ENCODE peak calls at places on chromosome 7, in six cellular contexts. B is heart left ventricle, Z is HepG2, J is spleen, X is sigmoid colon, T is IMR-90. D is an unnamed sample.

GRCh38 chr7:131284702-131285419 is 42.8 kb upstream of the MKLN1 start:
- DNase-seq in B (no peak), Z (no peak), J (no peak), X (peak; percentile 85), T (no peak), D (no peak)

GRCh38 chr7:117592011-117592635 is 112.3 kb downstream of the CFTR start:
- DNase-seq in B (no peak), Z (no peak), J (no peak), X (no peak), T (no peak), D (no peak)

GRCh38 chr7:12949060-12950045 is 261.9 kb downstream of the ARL4A start:
- DNase-seq in B (no peak), Z (peak; percentile 60), J (no peak), X (no peak), T (peak; percentile 55), D (no peak)

GRCh38 chr7:68707958-68708357 is 890.3 kb upstream of the AUTS2 start:
- DNase-seq in B (no peak), Z (no peak), J (no peak), X (no peak), T (no peak), D (no peak)

GRCh38 chr7:39453743-39454355 is 112.4 kb upstream of the YAE1 start:
- DNase-seq in B (no peak), Z (peak; percentile 44), J (no peak), X (no peak), T (peak; percentile 59), D (peak; percentile 70)

GRCh38 chr7:114806590-114807167 is 115.2 kb upstream of the MDFIC start:
- DNase-seq in B (no peak), Z (no peak), J (no peak), X (peak; percentile 70), T (peak; percentile 81), D (no peak)

GRCh38 chr7:111530356-111530668 is 32.0 kb downstream of the IMMP2L start:
- DNase-seq in B (no peak), Z (no peak), J (no peak), X (no peak), T (no peak), D (no peak)

GRCh38 chr7:20661884-20662283 is 46.4 kb downstream of the ABCB5 start:
- DNase-seq in B (no peak), Z (no peak), J (no peak), X (no peak), T (no peak), D (no peak)

GRCh38 chr7:108149119-108149518 is 19.0 kb upstream of the LAMB4 start:
- DNase-seq in B (no peak), Z (no peak), J (no peak), X (no peak), T (no peak), D (no peak)

GRCh38 chr7:143393267-143394041 is 12.3 kb downstream of the ZYX start:
- DNase-seq in B (no peak), Z (peak; percentile 87), J (no peak), X (peak; percentile 61), T (peak; percentile 45), D (no peak)

GRCh38 chr7:106050002-106050742 is 61.9 kb downstream of the SYPL1 start:
- DNase-seq in B (no peak), Z (peak; percentile 79), J (no peak), X (peak; percentile 79), T (peak; percentile 59), D (no peak)

GRCh38 chr7:80859272-80859970 is 59.4 kb downstream of the SEMA3C start:
- DNase-seq in B (no peak), Z (no peak), J (no peak), X (peak; percentile 92), T (peak; percentile 48), D (no peak)

GRCh38 chr7:132148876-132149275 is 427.4 kb downstream of the PLXNA4 start:
- DNase-seq in B (no peak), Z (no peak), J (no peak), X (no peak), T (no peak), D (no peak)

GRCh38 chr7:2644514-2645273 is 12.9 kb downstream of the TTYH3 start:
- DNase-seq in B (peak; percentile 76), Z (no peak), J (no peak), X (peak; percentile 71), T (no peak), D (no peak)

DNA sequence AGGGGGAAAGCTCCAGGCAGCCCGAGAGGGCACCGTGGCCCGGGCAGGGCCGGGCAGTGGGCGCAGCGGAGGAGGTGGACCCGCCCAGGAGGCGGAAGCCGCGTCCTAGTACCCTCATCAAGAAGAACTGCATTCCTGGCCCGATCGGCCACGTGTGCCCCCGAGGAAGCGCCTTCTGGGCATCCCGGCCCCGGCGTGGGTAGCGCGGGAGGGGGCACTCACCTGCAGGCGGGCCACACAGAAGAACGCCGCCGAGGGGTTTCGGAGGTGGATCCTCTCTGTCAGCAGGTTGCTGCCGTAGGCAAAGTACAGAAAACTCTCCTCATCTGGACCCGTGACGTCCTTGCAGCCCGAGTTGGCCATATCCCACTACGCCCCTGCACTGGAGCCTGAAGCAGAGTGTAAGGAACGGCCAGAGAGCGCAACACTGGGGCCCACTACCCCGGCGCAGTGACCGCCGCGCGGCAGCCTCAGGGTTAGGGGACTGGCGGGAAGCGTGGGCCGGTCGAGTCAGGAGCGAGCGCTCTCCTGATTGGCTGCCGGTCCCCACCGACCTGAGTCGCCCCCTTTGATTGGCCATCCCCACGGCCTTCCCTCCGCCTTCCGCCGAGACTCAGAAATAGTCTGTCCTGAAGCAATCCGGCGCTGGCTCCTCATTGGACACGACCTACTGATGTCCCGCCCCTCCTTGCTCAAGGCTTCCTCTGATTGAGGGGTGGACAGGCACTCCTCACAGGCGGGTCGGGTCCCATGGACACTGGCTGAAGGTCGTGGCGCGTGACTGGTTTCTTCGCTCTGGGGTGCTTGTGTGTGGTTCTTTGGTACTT is at the start of gene GGCT:
- DNase-seq in B (peak; percentile 98), Z (peak; percentile 97), J (peak; percentile 98), X (peak; percentile 100), T (peak; percentile 98), D (peak; percentile 97)
- TF ChIP-seq POLR2A in B (peak; percentile 79), Z (peak; percentile 94), J (peak; percentile 55), X (peak; percentile 25), T (peak; percentile 86), D (peak; percentile 85)

GRCh38 chr7:48091506-48092433 is 2.7 kb downstream of the UPP1 start:
- DNase-seq in B (no peak), Z (no peak), J (peak; percentile 61), X (no peak), T (no peak), D (no peak)

GRCh38 chr7:48088559-48089414 is at the start of gene UPP1:
- DNase-seq in B (peak; percentile 96), Z (peak; percentile 97), J (peak; percentile 99), X (peak; percentile 97), T (peak; percentile 90), D (peak; percentile 90)

GRCh38 chr7:48090095-48090805 is 1.2 kb downstream of the UPP1 start:
- DNase-seq in B (peak; percentile 65), Z (no peak), J (peak; percentile 89), X (peak; percentile 78), T (peak; percentile 34), D (peak; percentile 45)

GRCh38 chr7:48087349-48087748 is 1.7 kb upstream of the UPP1 start:
- DNase-seq in B (no peak), Z (no peak), J (no peak), X (no peak), T (peak; percentile 86), D (no peak)

DNA sequence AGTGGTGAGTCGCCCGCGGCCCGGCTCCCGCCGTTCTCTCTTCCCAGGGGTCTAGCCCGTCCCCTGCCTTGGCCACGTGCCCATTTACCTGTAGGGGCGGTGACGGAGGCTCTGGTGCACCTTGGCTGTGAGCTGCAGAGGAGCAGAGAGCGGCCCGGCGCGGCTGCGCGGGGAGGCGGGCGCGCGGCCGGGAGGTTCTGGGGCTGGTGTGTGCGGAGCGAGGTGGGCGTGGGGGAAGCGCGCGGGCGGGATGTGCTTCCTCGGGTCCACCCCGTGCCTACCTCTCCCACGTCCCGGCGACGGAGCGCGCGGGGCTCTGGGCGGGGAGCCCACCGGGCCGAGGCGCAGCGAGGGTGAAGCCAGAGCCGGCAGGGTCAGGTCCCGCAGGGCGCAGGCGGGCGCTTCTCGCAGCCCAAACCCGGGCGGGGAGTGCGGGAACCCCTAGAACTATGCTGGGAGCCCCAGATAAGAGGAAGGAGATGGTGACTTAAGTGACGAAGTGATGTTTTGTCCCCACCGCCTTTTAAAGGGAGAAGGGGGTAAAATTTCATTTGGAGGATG is 430 bp downstream of the UPP1 start:
- DNase-seq in B (no peak), Z (no peak), J (no peak), X (peak; percentile 85), T (no peak), D (peak; percentile 31)
- TF ChIP-seq POLR2A in B (no peak), Z (no peak), J (no peak), X (no peak), T (no peak), D (no peak)

GRCh38 chr7:23213755-23214154 is 31.9 kb downstream of the NUP42 start:
- DNase-seq in B (no peak), Z (no peak), J (no peak), X (no peak), T (no peak), D (no peak)

GRCh38 chr7:23212395-23212794 is 30.5 kb downstream of the NUP42 start:
- DNase-seq in B (no peak), Z (no peak), J (no peak), X (no peak), T (no peak), D (no peak)

GRCh38 chr7:23216021-23216420 is 30.6 kb upstream of the GPNMB start:
- DNase-seq in B (no peak), Z (no peak), J (no peak), X (peak; percentile 73), T (no peak), D (no peak)

GRCh38 chr7:23214938-23215337 is 31.6 kb upstream of the GPNMB start:
- DNase-seq in B (no peak), Z (no peak), J (no peak), X (no peak), T (no peak), D (no peak)

DNA sequence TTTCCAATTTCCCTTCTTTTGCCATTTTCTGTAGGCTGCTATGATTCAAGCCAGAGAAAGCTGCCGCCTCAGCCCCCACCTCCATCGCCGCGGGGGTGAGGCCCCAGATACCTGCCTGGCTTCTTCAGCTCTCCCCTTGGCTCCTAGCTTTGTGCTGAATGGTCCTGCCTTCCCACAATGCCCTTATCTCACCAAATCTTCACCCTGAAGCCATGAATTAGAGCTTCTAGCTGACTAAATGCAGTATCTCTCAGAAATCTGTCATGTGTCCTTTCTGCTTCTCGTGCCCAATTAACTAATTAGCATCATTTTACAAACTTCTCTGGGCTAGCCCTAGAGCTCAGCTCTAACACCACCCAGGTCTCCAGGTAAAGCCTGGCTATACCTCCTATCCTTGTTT is 32.2 kb upstream of the GPNMB start:
- DNase-seq in B (no peak), Z (no peak), J (no peak), X (no peak), T (no peak), D (no peak)
- TF ChIP-seq POLR2A in B (no peak), Z (no peak), J (no peak), X (no peak), T (no peak), D (no peak)

GRCh38 chr7:158973941-158974785 is 117.8 kb downstream of the DYNC2I1 start:
- DNase-seq in B (no peak), Z (no peak), J (peak; percentile 53), X (no peak), T (no peak), D (no peak)

GRCh38 chr7:158971214-158971613 is 114.9 kb downstream of the DYNC2I1 start:
- DNase-seq in B (no peak), Z (no peak), J (no peak), X (no peak), T (no peak), D (no peak)

GRCh38 chr7:158973440-158973839 is 117.1 kb downstream of the DYNC2I1 start:
- DNase-seq in B (no peak), Z (no peak), J (no peak), X (no peak), T (no peak), D (no peak)

GRCh38 chr7:158966780-158967390 is 110.5 kb downstream of the DYNC2I1 start:
- DNase-seq in B (no peak), Z (no peak), J (no peak), X (no peak), T (no peak), D (no peak)

GRCh38 chr7:158970132-158970531 is 113.8 kb downstream of the DYNC2I1 start:
- DNase-seq in B (no peak), Z (no peak), J (no peak), X (no peak), T (no peak), D (no peak)
- TF ChIP-seq POLR2A in B (no peak), Z (no peak), J (no peak), X (no peak), T (no peak), D (no peak)